ENCODE peak calls at places on chromosomes 3 and 15, in nine cellular contexts. W is naive thymus-derived CD4-positive, alpha-beta T cell; Z is H9; L is CD8-positive, alpha-beta T cell; U is foreskin keratinocyte; I is GM23248; J is A549; E is PC-3; M is ovary. X is an unnamed sample.

GRCh38 chr3:160200328-160200727 is 24.9 kb upstream of the C3orf80 start:
- DNase-seq in W (no peak), Z (no peak), L (no peak), U (no peak), I (no peak), J (no peak), E (no peak), M (no peak), X (no peak)

GRCh38 chr3:184371570-184372018 is 6.4 kb downstream of the THPO start:
- DNase-seq in W (peak; percentile 42), Z (peak; percentile 89), L (peak; percentile 45), U (peak; percentile 67), I (peak; percentile 95), J (peak; percentile 82), E (peak; percentile 92), M (peak; percentile 85), X (peak; percentile 89)

GRCh38 chr15:98954411-98954810 is 53.2 kb downstream of the PGPEP1L start:
- DNase-seq in W (no peak), Z (no peak), L (no peak), U (no peak), I (peak; percentile 89), J (no peak), E (no peak), M (peak; percentile 69), X (no peak)

GRCh38 chr3:142269777-142270176 is 44.4 kb upstream of the GK5 start:
- DNase-seq in W (no peak), Z (no peak), L (no peak), U (no peak), I (peak; percentile 13), J (no peak), E (no peak), M (no peak), X (no peak)

GRCh38 chr3:24446032-24446431 is 48.6 kb downstream of the THRB start:
- DNase-seq in W (no peak), Z (no peak), L (no peak), U (no peak), I (no peak), J (no peak), E (no peak), M (no peak), X (no peak)

GRCh38 chr3:140898340-140899180 is 43.1 kb upstream of the SLC25A36 start:
- DNase-seq in W (no peak), Z (no peak), L (no peak), U (peak; percentile 70), I (peak; percentile 89), J (no peak), E (peak; percentile 65), M (no peak), X (peak; percentile 16)

GRCh38 chr3:37925157-37925556 is 63.5 kb downstream of the CTDSPL start:
- DNase-seq in W (no peak), Z (no peak), L (no peak), U (no peak), I (no peak), J (no peak), E (no peak), M (no peak), X (no peak)

GRCh38 chr3:195555110-195555509 is 12.0 kb upstream of the PPP1R2 start:
- DNase-seq in W (no peak), Z (peak; percentile 76), L (no peak), U (no peak), I (no peak), J (no peak), E (no peak), M (no peak), X (no peak)

GRCh38 chr15:63998489-63998888 is 47.8 kb downstream of the DAPK2 start:
- DNase-seq in W (no peak), Z (no peak), L (no peak), U (no peak), I (peak; percentile 23), J (no peak), E (no peak), M (no peak), X (no peak)

GRCh38 chr3:52200981-52201679 is 3.2 kb downstream of the ALAS1 start:
- DNase-seq in W (no peak), Z (no peak), L (no peak), U (no peak), I (peak; percentile 33), J (no peak), E (no peak), M (no peak), X (no peak)

GRCh38 chr3:52197499-52197841 is 490 bp upstream of the ALAS1 start:
- DNase-seq in W (no peak), Z (no peak), L (no peak), U (no peak), I (no peak), J (no peak), E (no peak), M (peak; percentile 37), X (no peak)

GRCh38 chr3:52197842-52198625 is at the start of gene ALAS1:
- DNase-seq in W (peak; percentile 98), Z (peak; percentile 95), L (peak; percentile 94), U (peak; percentile 62), I (peak; percentile 93), J (peak; percentile 78), E (peak; percentile 96), M (peak; percentile 94), X (peak; percentile 74)

GRCh38 chr3:52196977-52197376 is 983 bp upstream of the ALAS1 start:
- DNase-seq in W (no peak), Z (no peak), L (no peak), U (no peak), I (no peak), J (no peak), E (peak; percentile 25), M (no peak), X (no peak)

GRCh38 chr3:52198643-52199608 is 966 bp downstream of the ALAS1 start:
- DNase-seq in W (no peak), Z (no peak), L (no peak), U (no peak), I (peak; percentile 34), J (no peak), E (no peak), M (no peak), X (no peak)
- H3K4me1 ChIP-seq in W (peaks cover 25% of the 10 kb centered on the region), Z (no peaks in the 10 kb centered on the region), L (peaks cover 32% of the 10 kb centered on the region), U (peaks cover 9% of the 10 kb centered on the region), I (peaks cover 24% of the 10 kb centered on the region), J (peaks cover 22% of the 10 kb centered on the region), E (peaks cover 43% of the 10 kb centered on the region), M (peaks cover 16% of the 10 kb centered on the region), X (peaks cover 25% of the 10 kb centered on the region)

GRCh38 chr3:1251282-1252060 is 158.6 kb downstream of the CNTN6 start:
- DNase-seq in W (no peak), Z (no peak), L (no peak), U (peak; percentile 44), I (peak; percentile 28), J (no peak), E (no peak), M (no peak), X (no peak)
- H3K4me1 ChIP-seq in W (no peaks in the 10 kb centered on the region), Z (no peaks in the 10 kb centered on the region), L (no peaks in the 10 kb centered on the region), U (no peaks in the 10 kb centered on the region), I (no peaks in the 10 kb centered on the region), J (no peaks in the 10 kb centered on the region), E (no peaks in the 10 kb centered on the region), M (no peaks in the 10 kb centered on the region), X (no peaks in the 10 kb centered on the region)

GRCh38 chr15:49863431-49864205 is 242.8 kb downstream of the DTWD1 start:
- DNase-seq in W (no peak), Z (no peak), L (no peak), U (peak; percentile 59), I (peak; percentile 90), J (no peak), E (no peak), M (no peak), X (no peak)
- H3K4me1 ChIP-seq in W (no peaks in the 10 kb centered on the region), Z (no peaks in the 10 kb centered on the region), L (no peaks in the 10 kb centered on the region), U (no peaks in the 10 kb centered on the region), I (peaks cover 64% of the 10 kb centered on the region), J (peaks cover 40% of the 10 kb centered on the region), E (peaks cover 21% of the 10 kb centered on the region), M (peaks cover 4% of the 10 kb centered on the region), X (peaks cover 11% of the 10 kb centered on the region)

GRCh38 chr3:171470714-171471227 is 10.6 kb upstream of the TNIK start:
- DNase-seq in W (no peak), Z (no peak), L (no peak), U (no peak), I (no peak), J (no peak), E (no peak), M (no peak), X (no peak)
- H3K4me1 ChIP-seq in W (no peaks in the 10 kb centered on the region), Z (no peaks in the 10 kb centered on the region), L (no peaks in the 10 kb centered on the region), U (no peaks in the 10 kb centered on the region), I (no peaks in the 10 kb centered on the region), J (no peaks in the 10 kb centered on the region), E (no peaks in the 10 kb centered on the region), M (no peaks in the 10 kb centered on the region), X (no peaks in the 10 kb centered on the region)

GRCh38 chr3:51498871-51499790 is 684 bp downstream of the DCAF1 start:
- DNase-seq in W (peak; percentile 52), Z (peak; percentile 97), L (peak; percentile 78), U (peak; percentile 93), I (peak; percentile 96), J (peak; percentile 69), E (peak; percentile 94), M (peak; percentile 96), X (peak; percentile 83)
- H3K4me1 ChIP-seq in W (peaks cover 10% of the 10 kb centered on the region), Z (no peaks in the 10 kb centered on the region), L (peaks cover 16% of the 10 kb centered on the region), U (no peaks in the 10 kb centered on the region), I (peaks cover 7% of the 10 kb centered on the region), J (peaks cover 4% of the 10 kb centered on the region), E (peaks cover 12% of the 10 kb centered on the region), M (no peaks in the 10 kb centered on the region), X (no peaks in the 10 kb centered on the region)

X was measured in PC-9.